ENCODE peak calls at places on chromosome 12, in four cellular contexts. R is K562, A is HepG2, O is H1. M is an unnamed sample.

GRCh38 chr12:48054955-48055821 is 50.7 kb downstream of the SENP1 start:
- DNase-seq in R (no peak), O (no peak), A (no peak), M (no peak)

GRCh38 chr12:120720972-120721801 is 4.4 kb upstream of the ACADS start:
- DNase-seq in O (no peak), R (no peak), A (no peak), M (no peak)

GRCh38 chr12:29614926-29615325 is 117.4 kb upstream of the OVCH1 start:
- DNase-seq in R (no peak), A (no peak), O (no peak), M (no peak)

GRCh38 chr12:50185975-50186663 is 18.9 kb upstream of the CERS5 start:
- DNase-seq in R (no peak), A (no peak), O (no peak), M (no peak)

GRCh38 chr12:77179515-77179914 is 114.1 kb upstream of the E2F7 start:
- DNase-seq in O (no peak), A (no peak), R (no peak), M (no peak)

GRCh38 chr12:6834254-6834653 is 6.0 kb downstream of the P3H3 start:
- DNase-seq in O (no peak), A (no peak), R (no peak), M (no peak)

GRCh38 chr12:24121911-24122310 is 172.4 kb upstream of the SOX5 start:
- DNase-seq in R (no peak), O (no peak), A (peak; percentile 18), M (no peak)

GRCh38 chr12:14418526-14418925 is 53.0 kb downstream of the ATF7IP start:
- DNase-seq in R (no peak), O (no peak), A (no peak), M (no peak)

GRCh38 chr12:40375076-40375475 is 150.3 kb downstream of the LRRK2 start:
- DNase-seq in A (peak; percentile 2), R (no peak), O (no peak), M (no peak)

GRCh38 chr12:22409071-22409951 is 74.8 kb upstream of the ST8SIA1 start:
- DNase-seq in R (no peak), O (no peak), A (no peak), M (no peak)

GRCh38 chr12:64669270-64669842 is 59.1 kb downstream of the RASSF3 start:
- DNase-seq in R (peak; percentile 37), O (no peak), A (peak; percentile 49), M (no peak)

DNA sequence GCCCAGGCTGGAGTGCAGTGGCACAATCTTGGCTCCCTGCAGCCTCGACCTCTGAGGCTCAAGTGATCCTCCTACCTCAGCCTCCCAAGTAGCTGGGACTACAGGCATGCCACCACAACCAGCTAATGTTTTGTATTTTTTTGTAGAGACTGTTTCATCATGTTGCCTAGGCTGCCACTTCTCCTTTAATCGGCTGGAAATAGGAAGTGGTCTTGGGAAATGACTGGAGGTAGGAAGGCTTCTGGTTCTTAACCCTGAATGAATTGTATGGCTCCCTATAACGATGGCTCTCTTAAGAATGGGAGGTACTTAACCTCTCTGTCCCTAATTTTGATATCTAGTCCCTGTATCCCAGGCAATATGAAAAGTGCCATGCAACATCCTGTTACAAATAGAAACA is 113.9 kb upstream of the USP15 start:
- DNase-seq in O (no peak), A (no peak), R (no peak), M (no peak)
- TF ChIP-seq RNF2 in O (no peak), A (no peak), R (no peak), M (no peak)

GRCh38 chr12:122858171-122858570 is 22.9 kb downstream of the HIP1R start:
- DNase-seq in O (no peak), R (no peak), A (no peak), M (no peak)
- TF ChIP-seq RNF2 in O (no peak), R (no peak), A (no peak), M (no peak)

DNA sequence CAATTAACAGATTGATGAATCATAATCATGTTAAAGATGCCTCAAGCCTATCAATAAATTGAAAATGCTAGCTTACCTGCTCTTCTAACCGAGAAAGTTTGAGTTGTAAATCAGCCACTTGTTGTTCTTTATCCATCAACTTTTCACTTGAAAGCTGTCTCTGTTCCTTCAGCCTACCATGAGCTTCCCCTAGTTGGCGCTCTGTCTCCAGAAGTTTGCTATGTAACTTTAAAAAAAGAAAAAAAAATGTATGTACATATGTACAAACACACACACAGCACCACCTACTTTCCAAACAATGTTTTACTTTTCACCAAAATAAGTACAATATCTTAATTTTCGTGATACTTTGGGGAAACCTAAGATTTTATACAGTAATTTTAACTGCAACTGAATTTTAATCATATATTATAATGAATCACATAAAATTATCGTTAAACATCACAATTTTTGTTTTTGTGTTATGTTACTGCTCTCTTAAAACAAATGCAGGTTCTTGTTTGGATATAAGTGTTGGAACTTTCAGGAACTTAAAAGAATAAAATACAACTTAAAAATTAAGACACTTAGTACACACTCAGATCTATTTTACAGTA is 101.2 kb downstream of the EEA1 start:
- DNase-seq in R (peak; percentile 38), O (no peak), A (peak; percentile 46), M (peak; percentile 74)
- TF ChIP-seq RNF2 in R (no peak), O (no peak), A (no peak), M (no peak)

GRCh38 chr12:55809274-55809673 is 8.2 kb downstream of the SARNP start:
- DNase-seq in A (no peak), R (no peak), O (no peak), M (no peak)

GRCh38 chr12:55816876-55817351 is 610 bp downstream of the SARNP start:
- DNase-seq in A (no peak), O (peak; percentile 43), R (no peak), M (no peak)

GRCh38 chr12:55814257-55814656 is 3.3 kb downstream of the SARNP start:
- DNase-seq in R (no peak), O (no peak), A (no peak), M (no peak)

GRCh38 chr12:55815473-55815872 is 2.1 kb downstream of the SARNP start:
- DNase-seq in A (no peak), O (no peak), R (no peak), M (no peak)

DNA sequence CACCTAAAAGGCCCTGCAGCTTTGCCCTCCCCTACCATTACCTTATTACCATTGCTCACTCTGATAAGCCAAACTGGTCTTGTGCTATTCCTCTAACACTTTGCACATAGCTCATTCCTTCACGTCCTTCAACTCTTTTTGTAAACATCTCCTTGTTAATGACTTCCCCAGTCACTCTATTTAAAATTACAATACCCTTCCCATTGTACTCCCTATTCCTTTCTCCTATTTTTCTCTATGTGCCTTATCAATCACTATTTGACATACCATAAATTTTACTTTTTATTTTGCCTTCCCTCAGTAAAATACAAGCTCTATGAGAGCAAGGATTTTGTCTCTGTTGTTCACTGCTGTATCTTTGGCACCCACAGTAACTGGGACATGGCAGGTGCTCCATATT is 5.4 kb downstream of the SARNP start:
- DNase-seq in R (no peak), O (no peak), A (no peak), M (no peak)
- TF ChIP-seq RNF2 in R (no peak), O (no peak), A (no peak), M (no peak)

GRCh38 chr12:111063296-111064026 is 143.1 kb upstream of the MYL2 start:
- DNase-seq in R (no peak), A (no peak), O (no peak), M (peak; percentile 72)
- TF ChIP-seq RNF2 in R (no peak), A (no peak), O (no peak), M (no peak)

DNA sequence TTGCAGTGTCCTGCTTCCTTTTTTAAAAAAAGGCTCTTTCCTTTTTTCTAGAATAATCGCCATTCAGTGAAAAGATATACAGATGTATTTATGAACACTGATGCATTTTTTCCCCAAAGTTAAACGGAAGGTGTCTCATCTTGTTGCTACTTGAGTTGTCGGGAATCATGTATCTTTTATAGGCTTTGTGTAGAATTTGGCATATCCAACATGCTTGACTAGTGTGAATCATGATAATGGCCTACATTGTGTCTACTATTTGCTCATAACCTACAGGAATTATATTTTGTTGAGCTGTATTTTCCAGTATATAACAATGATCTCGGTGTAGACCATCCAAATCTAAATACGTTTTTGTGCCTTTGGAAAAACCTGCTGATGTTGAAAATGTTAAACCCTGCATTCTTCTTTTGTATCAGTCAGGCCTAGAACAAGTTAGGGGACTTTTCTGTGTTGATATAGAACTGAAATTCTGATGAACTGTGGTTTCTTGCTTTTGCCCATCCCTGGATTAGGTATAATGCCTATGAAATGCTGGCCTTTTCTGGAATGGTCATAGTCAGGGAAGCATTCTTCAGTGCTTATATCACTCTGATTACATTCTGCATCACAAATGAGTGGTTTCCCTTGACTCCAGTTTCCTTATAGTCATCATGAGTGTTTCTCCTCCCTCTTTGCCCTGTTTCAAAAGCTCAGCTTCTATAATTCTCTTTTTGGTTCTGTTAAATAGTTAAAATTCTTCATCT is 10.8 kb downstream of the BMAL2 start:
- DNase-seq in R (no peak), A (no peak), O (no peak), M (peak; percentile 79)
- TF ChIP-seq RNF2 in R (no peak), A (no peak), O (no peak), M (no peak)

GRCh38 chr12:1282670-1283361 is 291.8 kb downstream of the ERC1 start:
- DNase-seq in R (no peak), A (no peak), O (no peak), M (no peak)
- TF ChIP-seq RNF2 in R (no peak), A (no peak), O (no peak), M (no peak)

DNA sequence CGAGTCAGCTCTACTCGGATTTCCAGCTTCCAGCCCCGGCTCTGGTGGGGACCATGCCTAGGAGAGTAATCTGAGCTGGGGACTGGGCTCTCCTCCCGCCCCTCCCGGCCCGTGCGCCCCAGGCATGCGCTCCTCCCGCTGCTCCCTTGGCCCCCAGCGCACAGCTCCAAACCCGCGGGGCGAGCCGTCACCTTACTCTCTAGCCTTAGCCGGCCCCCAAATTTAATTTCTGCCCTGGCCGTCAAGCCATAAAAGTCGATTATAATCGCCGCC is 41.7 kb upstream of the CAPRIN2 start:
- DNase-seq in R (peak; percentile 36), O (no peak), A (no peak), M (peak; percentile 39)
- TF ChIP-seq RNF2 in R (no peak), O (no peak), A (no peak), M (no peak)

M was measured in A549.